ENCODE peak calls at places on chromosome 19, in six cellular contexts. K is Peyer's patch; Y is fibroblast of lung; D is left ventricle myocardium inferior; O is tibial artery; L is CD8-positive, alpha-beta T cell. X is an unnamed sample. For H3K4me1 and H3K36me3, the result is how much of the 10 kb centered on the place peaks cover.

GRCh38 chr19:58554494-58555368 is at the start of gene CHMP2A:
- DNase-seq in O (peak), L (peak), D (peak), K (peak), Y (peak), X (peak)

GRCh38 chr19:35790981-35791813 is 15.8 kb downstream of the ARHGAP33 start:
- DNase-seq in O (no peak), L (no peak), D (no peak), Y (no peak), K (no peak), X (no peak)

GRCh38 chr19:5958074-5958850 is 19.7 kb downstream of the RANBP3 start:
- DNase-seq in K (no peak), L (no peak), D (no peak), O (no peak), Y (no peak), X (no peak)

GRCh38 chr19:33811246-33811645 is 14.6 kb downstream of the KCTD15 start:
- DNase-seq in Y (no peak), K (no peak), D (no peak), L (no peak), O (peak), X (no peak)

GRCh38 chr19:42092350-42092749 is 16.4 kb downstream of the ZNF574 start:
- DNase-seq in K (no peak), L (peak), D (no peak), Y (no peak), O (no peak), X (no peak)

GRCh38 chr19:19399733-19400438 is 5.6 kb upstream of the GATAD2A start:
- DNase-seq in D (no peak), L (no peak), Y (peak), K (no peak), O (no peak), X (no peak)

GRCh38 chr19:43751466-43752220 is 3.1 kb downstream of the SMG9 start:
- DNase-seq in K (no peak), O (no peak), Y (peak), L (no peak), D (no peak), X (no peak)

GRCh38 chr19:54391589-54392061 is 23.6 kb upstream of the TTYH1 start:
- DNase-seq in L (no peak), Y (no peak), K (no peak), D (no peak), O (no peak), X (no peak)

GRCh38 chr19:47239610-47240296 is 8.8 kb upstream of the BBC3 start:
- DNase-seq in K (peak), O (peak), L (peak), Y (peak), D (peak), X (peak)

DNA sequence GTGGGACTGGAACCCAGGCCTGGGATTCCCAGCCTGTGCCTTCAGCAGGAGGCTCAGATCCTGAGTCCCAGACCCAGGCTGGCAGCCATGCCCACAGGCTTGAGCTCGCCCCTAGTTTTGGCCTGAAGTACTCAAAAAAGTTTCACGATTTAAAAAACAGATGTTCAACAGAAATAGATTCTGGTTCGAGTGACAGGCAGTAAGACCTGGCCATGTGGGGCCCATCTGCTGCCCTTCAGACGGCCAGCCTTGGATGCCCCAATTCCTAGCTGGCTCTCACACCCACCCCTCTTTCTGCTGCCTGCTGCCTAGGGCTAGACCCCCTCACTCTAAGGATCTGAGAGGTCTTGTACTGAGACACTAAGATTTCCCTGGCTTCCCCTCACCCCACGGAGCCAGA is 2.8 kb upstream of the DMPK start:
- DNase-seq in L (no peak), Y (no peak), O (no peak), K (peak), D (no peak), X (no peak)
- H3K4me1 ChIP-seq in L (under half), Y (under half), O (under half), K (under half), D (half or more), X (under half)

DNA sequence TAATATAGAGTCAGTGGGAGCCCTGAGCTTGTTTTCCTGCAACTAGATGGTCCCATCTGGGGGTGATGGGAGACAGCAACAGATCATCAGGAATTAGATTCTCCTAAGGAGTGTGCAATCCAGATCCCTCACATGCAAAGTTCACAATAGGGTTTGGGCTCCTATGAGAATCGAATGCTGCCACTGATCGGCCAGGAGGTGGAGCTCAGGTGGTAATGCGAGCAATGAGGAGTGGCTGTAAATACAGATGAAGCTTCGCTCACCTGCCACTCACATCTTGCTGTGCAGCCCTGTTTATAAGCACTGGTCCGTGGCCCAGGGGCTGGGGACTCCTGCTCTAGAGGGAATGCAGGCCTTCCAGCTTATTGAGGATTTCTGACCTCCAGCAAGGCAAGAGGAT is 5.7 kb downstream of the ZNF558 start:
- DNase-seq in Y (no peak), D (no peak), K (no peak), O (no peak), L (no peak), X (no peak)
- TF ChIP-seq CTCF in Y (no peak), D (no peak), K (no peak), O (no peak), L (no peak), X (no peak)

GRCh38 chr19:10137751-10138682 is 18.3 kb upstream of the EIF3G start:
- DNase-seq in K (no peak), Y (no peak), D (no peak), L (no peak), O (no peak), X (no peak)

GRCh38 chr19:10136936-10137335 is 17.2 kb upstream of the EIF3G start:
- DNase-seq in D (no peak), L (no peak), O (no peak), Y (no peak), K (no peak), X (no peak)

GRCh38 chr19:10134040-10134439 is 14.3 kb upstream of the EIF3G start:
- DNase-seq in D (no peak), K (no peak), Y (no peak), O (no peak), L (no peak), X (no peak)

GRCh38 chr19:10132848-10133350 is 13.2 kb upstream of the EIF3G start:
- DNase-seq in Y (no peak), K (no peak), O (no peak), D (no peak), L (no peak), X (no peak)

DNA sequence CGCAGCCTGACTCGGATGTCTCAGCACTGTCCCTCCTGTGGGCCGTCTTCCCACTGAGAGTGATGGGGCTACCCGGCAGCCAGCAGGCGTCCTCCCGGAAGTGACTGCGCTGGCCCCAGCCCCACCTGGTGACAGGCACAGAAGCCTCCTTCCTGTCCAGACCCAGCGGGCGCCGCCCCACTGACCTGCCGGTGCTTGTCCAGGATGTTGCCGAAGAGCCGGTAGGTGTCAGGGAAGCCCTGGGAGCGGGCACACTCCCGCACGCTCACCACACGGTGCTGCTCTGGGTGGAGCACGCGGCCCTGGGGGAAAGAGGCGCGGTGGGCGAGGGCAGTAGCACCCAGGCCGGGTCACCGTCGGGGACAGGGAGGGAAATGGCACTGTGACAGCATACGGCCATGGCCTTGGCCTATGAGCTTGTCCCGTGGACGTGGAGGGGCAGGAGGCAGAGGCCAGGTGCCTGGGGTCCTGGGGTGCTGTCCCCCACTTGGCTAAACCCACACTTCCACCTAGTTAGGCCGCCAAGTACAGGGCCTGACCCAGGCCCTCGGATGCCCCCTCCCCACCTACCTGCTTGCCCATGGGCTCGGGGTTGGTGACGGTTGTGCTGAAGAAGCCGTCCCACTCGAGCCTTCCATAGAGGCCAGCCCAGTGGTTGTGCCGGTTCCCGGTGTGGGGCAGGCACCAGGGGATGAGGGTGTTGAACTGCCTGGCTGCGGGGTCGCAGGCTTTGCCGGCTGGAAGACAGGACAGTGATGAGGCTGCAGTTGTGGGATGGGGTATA is 16.0 kb upstream of the EIF3G start:
- DNase-seq in D (no peak), L (no peak), K (no peak), Y (no peak), O (no peak), X (no peak)
- H3K36me3 ChIP-seq in D (half or more), L (half or more), K (under half), Y (under half), O (half or more), X (under half)

GRCh38 chr19:39845621-39846175 is 481 bp downstream of the FBL start:
- DNase-seq in L (no peak), O (no peak), Y (no peak), K (no peak), D (no peak), X (no peak)

GRCh38 chr19:39846678-39847486 is 703 bp upstream of the FBL start:
- DNase-seq in Y (no peak), K (no peak), O (no peak), D (no peak), L (no peak), X (no peak)

GRCh38 chr19:39846176-39846677 is at the start of gene FBL:
- DNase-seq in L (peak), K (peak), O (peak), Y (peak), D (peak), X (peak)

GRCh38 chr19:39843919-39844793 is 2.0 kb downstream of the FBL start:
- DNase-seq in D (no peak), K (no peak), O (no peak), Y (peak), L (no peak), X (no peak)

DNA sequence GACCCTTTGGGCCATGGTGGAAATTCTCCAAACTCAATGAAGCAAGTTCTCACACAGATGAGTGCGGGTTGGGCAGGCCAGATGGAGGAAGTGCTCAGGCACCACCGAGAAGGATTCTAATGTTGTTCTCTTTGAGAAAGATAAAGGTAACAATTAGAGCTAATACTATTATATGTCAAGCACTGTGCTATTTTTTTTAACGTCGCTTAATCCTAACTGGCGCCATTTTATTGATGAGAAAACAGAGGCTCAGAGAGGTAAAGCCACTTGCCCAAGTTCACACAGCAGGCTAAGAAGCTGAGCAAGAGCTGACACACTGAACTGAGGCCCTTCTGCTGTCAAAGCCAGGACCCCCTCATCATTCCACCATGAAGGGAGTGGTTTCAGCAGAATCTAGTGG is 1.0 kb downstream of the FBL start:
- DNase-seq in D (no peak), K (no peak), L (no peak), Y (no peak), O (no peak), X (no peak)
- H3K4me1 ChIP-seq in D (half or more), K (under half), L (under half), Y (under half), O (under half), X (under half)

GRCh38 chr19:17682273-17682672 is 5.9 kb downstream of the UNC13A start:
- DNase-seq in D (no peak), K (no peak), O (no peak), L (no peak), Y (no peak), X (no peak)

GRCh38 chr19:17681505-17682125 is 6.5 kb downstream of the UNC13A start:
- DNase-seq in L (peak), K (no peak), D (peak), Y (peak), O (no peak), X (no peak)

GRCh38 chr19:17678836-17679235 is 9.3 kb downstream of the UNC13A start:
- DNase-seq in Y (no peak), K (no peak), L (no peak), D (no peak), O (no peak), X (no peak)

GRCh38 chr19:17679526-17680234 is 8.5 kb downstream of the UNC13A start:
- DNase-seq in L (no peak), D (no peak), Y (no peak), K (no peak), O (no peak), X (no peak)

DNA sequence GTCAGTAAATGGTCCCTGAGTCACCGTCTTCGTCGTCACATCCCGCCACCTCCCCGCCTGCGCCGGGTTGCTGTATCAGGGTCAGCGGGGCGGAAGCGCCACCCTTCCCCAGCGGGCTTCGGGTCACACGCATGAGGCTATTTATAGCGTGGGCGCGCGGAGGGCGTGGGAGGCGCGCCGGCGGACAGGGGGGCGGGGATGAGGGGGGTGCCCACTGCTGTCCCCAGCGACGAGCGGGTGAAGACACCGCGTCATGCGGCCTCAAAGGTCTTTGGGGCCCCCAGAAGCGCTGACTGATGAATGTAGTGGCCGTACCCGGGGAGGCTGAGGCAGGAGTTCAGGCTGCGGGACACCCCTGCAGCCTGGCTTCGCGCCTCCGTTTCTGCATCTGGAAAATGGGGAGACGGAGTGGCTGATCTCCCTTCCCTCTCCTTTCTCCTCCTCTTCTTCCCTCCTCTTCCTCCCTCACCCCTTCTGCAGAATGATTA is 7.9 kb downstream of the UNC13A start:
- DNase-seq in Y (peak), D (peak), O (peak), K (no peak), L (peak), X (peak)
- TF ChIP-seq CTCF in Y (no peak), D (no peak), O (no peak), K (no peak), L (no peak), X (no peak)

GRCh38 chr19:10815007-10815531 is 20.9 kb downstream of the TMED1 start:
- DNase-seq in Y (no peak), O (no peak), K (no peak), L (no peak), D (no peak), X (no peak)
- H3K36me3 ChIP-seq in Y (under half), O (half or more), K (under half), L (under half), D (half or more), X (under half)

GRCh38 chr19:39347332-39348227 is 5.4 kb downstream of the SAMD4B start:
- DNase-seq in L (no peak), K (no peak), D (no peak), O (no peak), Y (peak), X (no peak)
- H3K4me1 ChIP-seq in L (under half), K (under half), D (half or more), O (under half), Y (under half), X (under half)

DNA sequence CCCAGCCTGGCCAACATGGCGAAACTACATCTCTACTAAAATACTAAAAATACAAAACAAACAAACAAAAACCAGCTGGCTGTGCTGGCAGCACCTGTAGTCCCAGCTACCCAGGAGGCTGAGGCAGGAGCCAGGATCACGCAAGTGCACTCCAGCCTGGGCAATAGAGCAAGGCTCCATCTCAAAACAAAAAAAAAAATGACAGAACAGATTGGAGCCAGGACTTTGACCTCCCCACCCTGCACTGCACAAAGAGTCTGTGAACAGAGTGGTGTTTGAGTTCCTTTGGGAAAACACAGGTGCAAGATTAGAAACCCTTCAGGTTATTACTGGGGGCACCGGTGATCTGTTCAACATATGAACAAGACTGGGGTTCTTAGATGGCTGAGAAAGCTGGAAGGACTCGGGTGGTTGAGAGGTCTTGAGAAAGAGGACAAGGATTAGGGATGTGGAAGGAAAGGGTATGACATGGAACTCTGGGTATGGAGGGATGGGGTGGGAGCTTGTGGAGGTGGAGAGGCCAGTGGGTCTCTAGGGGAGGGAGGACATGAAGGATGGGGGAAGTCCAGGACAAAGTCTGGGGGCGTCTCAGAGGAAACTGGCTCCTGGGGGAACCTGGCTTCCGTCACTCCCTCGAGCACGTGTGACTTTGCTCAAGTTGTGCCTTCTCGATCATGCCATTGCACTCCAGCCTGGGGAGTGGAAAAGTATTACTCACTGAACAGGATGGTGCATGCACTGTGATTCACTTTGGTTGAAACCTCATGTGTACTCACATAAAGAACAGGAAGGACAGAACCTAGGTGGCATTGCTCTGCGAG is 25.9 kb downstream of the RCN3 start:
- DNase-seq in L (peak), Y (peak), D (no peak), K (peak), O (no peak), X (no peak)
- TF ChIP-seq CTCF in L (no peak), Y (no peak), D (no peak), K (no peak), O (no peak), X (no peak)

GRCh38 chr19:50383852-50384684 is at the start of gene POLD1:
- DNase-seq in D (peak), O (peak), L (peak), K (peak), Y (peak), X (peak)

GRCh38 chr19:50383307-50383851 is 768 bp upstream of the POLD1 start:
- DNase-seq in O (no peak), L (no peak), Y (no peak), K (no peak), D (no peak), X (no peak)

GRCh38 chr19:50380137-50380536 is 3.9 kb downstream of the NR1H2 start:
- DNase-seq in O (peak), Y (no peak), D (no peak), L (no peak), K (no peak), X (no peak)

GRCh38 chr19:50380767-50381166 is 3.4 kb upstream of the POLD1 start:
- DNase-seq in O (no peak), Y (no peak), D (no peak), K (no peak), L (no peak), X (no peak)

DNA sequence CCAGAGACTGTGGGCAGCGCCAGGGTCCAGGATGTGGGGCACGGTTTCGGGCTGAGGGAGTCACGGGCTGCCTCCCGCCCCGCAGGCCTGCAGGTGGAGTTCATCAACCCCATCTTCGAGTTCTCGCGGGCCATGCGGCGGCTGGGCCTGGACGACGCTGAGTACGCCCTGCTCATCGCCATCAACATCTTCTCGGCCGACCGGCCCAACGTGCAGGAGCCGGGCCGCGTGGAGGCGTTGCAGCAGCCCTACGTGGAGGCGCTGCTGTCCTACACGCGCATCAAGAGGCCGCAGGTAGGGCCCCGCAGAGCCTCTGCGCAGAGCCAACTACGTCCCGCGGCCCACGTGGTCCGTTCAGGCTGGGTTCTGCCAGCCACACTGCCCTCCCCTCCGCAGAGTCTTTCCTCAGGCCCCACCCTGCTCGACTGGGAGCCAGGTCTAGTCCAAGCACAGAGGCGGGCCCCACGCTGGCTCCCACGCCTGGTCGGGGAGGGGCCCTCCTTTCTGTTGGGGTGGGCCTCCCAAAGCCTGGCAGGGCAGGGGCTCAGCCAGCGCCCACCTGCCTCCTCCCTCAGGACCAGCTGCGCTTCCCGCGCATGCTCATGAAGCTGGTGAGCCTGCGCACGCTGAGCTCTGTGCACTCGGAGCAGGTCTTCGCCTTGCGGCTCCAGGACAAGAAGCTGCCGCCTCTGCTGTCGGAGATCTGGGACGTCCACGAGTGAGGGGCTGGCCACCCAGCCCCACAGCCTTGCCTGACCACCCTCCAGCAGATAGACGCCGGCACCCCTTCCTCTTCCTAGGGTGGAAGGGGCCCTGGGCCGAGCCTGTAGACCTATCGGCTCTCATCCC is 2.0 kb upstream of the POLD1 start:
- DNase-seq in D (no peak), K (peak), Y (no peak), L (no peak), O (no peak), X (no peak)
- H3K36me3 ChIP-seq in D (half or more), K (under half), Y (under half), L (under half), O (half or more), X (under half)